ENCODE peak calls at places on chromosome 18, in ten cellular contexts. C is B cell; U is AG10803; R is upper lobe of right lung; T is stimulated activated CD4-positive, alpha-beta T cell treated with anti-CD3 and anti-CD28 coated beads, Interleukin-1b, Interleukin-23, amount 100 ng/mL, for 24 hours; P is tibial nerve; V is GM12865; J is caudate nucleus; M is SW480; L is cardiac muscle cell. E is an unnamed sample.

GRCh38 chr18:3511980-3512379 is 62.0 kb downstream of the TGIF1 start:
- DNase-seq in C (no peak), U (peak; percentile 83), R (no peak), T (no peak), P (no peak), V (no peak), J (no peak), M (peak; percentile 63), L (no peak), E (peak; percentile 89)

GRCh38 chr18:36295880-36296301 is 1.6 kb upstream of the FHOD3 start:
- DNase-seq in C (no peak), U (no peak), R (no peak), T (no peak), P (no peak), V (no peak), J (no peak), M (no peak), L (no peak), E (no peak)

GRCh38 chr18:24651472-24651871 is 191.0 kb downstream of the HRH4 start:
- DNase-seq in C (no peak), U (no peak), R (no peak), T (no peak), P (no peak), V (no peak), J (no peak), M (no peak), L (no peak), E (no peak)

GRCh38 chr18:68925268-68925667 is 127.4 kb downstream of the CCDC102B start:
- DNase-seq in C (no peak), U (peak; percentile 3), R (no peak), T (no peak), P (no peak), V (peak; percentile 54), J (no peak), M (no peak), L (peak; percentile 46), E (peak; percentile 12)

GRCh38 chr18:79580481-79581171 is 99.0 kb upstream of the CTDP1 start:
- DNase-seq in C (peak; percentile 7), U (no peak), R (peak; percentile 58), T (no peak), P (no peak), V (no peak), J (no peak), M (no peak), L (no peak), E (no peak)

GRCh38 chr18:50656841-50657470 is 97.1 kb downstream of the MAPK4 start:
- DNase-seq in C (no peak), U (no peak), R (no peak), T (no peak), P (no peak), V (no peak), J (no peak), M (no peak), L (no peak), E (peak; percentile 16)

GRCh38 chr18:111292-112014 is 46.9 kb upstream of the USP14 start:
- DNase-seq in C (no peak), U (peak; percentile 58), R (peak; percentile 88), T (peak; percentile 32), P (no peak), V (peak; percentile 84), J (no peak), M (peak; percentile 70), L (peak; percentile 74), E (peak; percentile 66)

GRCh38 chr18:29449424-29449823 is 1272.5 kb upstream of the CDH2 start:
- DNase-seq in C (no peak), U (peak; percentile 49), R (no peak), T (no peak), P (no peak), V (no peak), J (no peak), M (no peak), L (no peak), E (no peak)

GRCh38 chr18:27887287-27887686 is 289.6 kb downstream of the CDH2 start:
- DNase-seq in C (no peak), U (peak; percentile 4), R (no peak), T (no peak), P (no peak), V (no peak), J (no peak), M (no peak), L (no peak), E (no peak)

GRCh38 chr18:62187543-62188378 is 706 bp downstream of the RELCH start:
- DNase-seq in C (no peak), U (peak; percentile 11), R (peak; percentile 71), T (no peak), P (peak; percentile 6), V (peak; percentile 37), J (no peak), M (peak; percentile 50), L (peak; percentile 77), E (peak; percentile 72)

GRCh38 chr18:23178661-23179081 is 43.4 kb downstream of the CABLES1 start:
- DNase-seq in C (no peak), U (no peak), R (no peak), T (no peak), P (no peak), V (no peak), J (no peak), M (no peak), L (no peak), E (no peak)

GRCh38 chr18:65620076-65620696 is 130.6 kb upstream of the CDH7 start:
- DNase-seq in C (no peak), U (no peak), R (no peak), T (no peak), P (no peak), V (no peak), J (no peak), M (no peak), L (no peak), E (no peak)

GRCh38 chr18:77254711-77255110 is 5.1 kb downstream of the GALR1 start:
- DNase-seq in C (no peak), U (no peak), R (no peak), T (no peak), P (no peak), V (no peak), J (no peak), M (peak; percentile 62), L (no peak), E (no peak)

GRCh38 chr18:57837917-57838548 is 34.9 kb upstream of the ATP8B1 start:
- DNase-seq in C (peak; percentile 77), U (no peak), R (no peak), T (no peak), P (no peak), V (peak; percentile 92), J (no peak), M (no peak), L (no peak), E (no peak)

GRCh38 chr18:35415511-35416427 is 38.6 kb upstream of the ZNF396 start:
- DNase-seq in C (no peak), U (peak; percentile 62), R (no peak), T (no peak), P (no peak), V (peak; percentile 37), J (peak; percentile 15), M (no peak), L (no peak), E (peak; percentile 4)

GRCh38 chr18:63730788-63731187 is 28.0 kb downstream of the SERPINB11 start:
- DNase-seq in C (no peak), U (no peak), R (no peak), T (no peak), P (no peak), V (no peak), J (peak; percentile 21), M (no peak), L (no peak), E (no peak)

GRCh38 chr18:941331-941730 is 36.7 kb downstream of the ADCYAP1 start:
- DNase-seq in C (no peak), U (no peak), R (no peak), T (no peak), P (no peak), V (no peak), J (no peak), M (no peak), L (no peak), E (no peak)

GRCh38 chr18:7902399-7902839 is 335.3 kb downstream of the PTPRM start:
- DNase-seq in C (no peak), U (peak; percentile 31), R (no peak), T (no peak), P (no peak), V (no peak), J (no peak), M (no peak), L (no peak), E (no peak)

GRCh38 chr18:37654034-37654433 is 88.4 kb upstream of the CELF4 start:
- DNase-seq in C (no peak), U (no peak), R (no peak), T (no peak), P (no peak), V (no peak), J (no peak), M (no peak), L (no peak), E (no peak)

GRCh38 chr18:47799376-47799775 is 131.1 kb downstream of the SMAD2 start:
- DNase-seq in C (no peak), U (no peak), R (no peak), T (no peak), P (no peak), V (no peak), J (no peak), M (no peak), L (no peak), E (no peak)

GRCh38 chr18:73679941-73680700 is 467.5 kb downstream of the FBXO15 start:
- DNase-seq in C (no peak), U (no peak), R (no peak), T (no peak), P (no peak), V (no peak), J (no peak), M (no peak), L (no peak), E (peak; percentile 2)